ENCODE peak calls at places on chromosomes 12 and 14, in nine cellular contexts. M is NCI-H2081; S is T-helper 1 cell; N is choroid plexus epithelial cell; U is GM13976; R is activated T-helper 1 cell treated with anti-CD3 and anti-CD28 coated beads, Interleukin-12 subunit alpha, Interleukin-12 subunit beta, Interleukin-2, Interleukin-4 antibody, amounts not matched to agents 30 ng/mL and 10 ng/mL and 1 ng/mL, durations not matched to agents 14 hours and 24 hours and 36 hours; O is Peyer's patch; H is AG09319; Y is HT1080. J is an unnamed sample.
A peak's percentile ranks its signal among the peaks of the same experiment; 100 is the strongest.

GRCh38 chr14:91858536-91859275 is 8.6 kb downstream of the TC2N start:
- DNase-seq in H (peak; percentile 76), Y (peak; percentile 31), U (peak; percentile 32), N (peak; percentile 35), O (no peak), M (no peak), S (no peak), R (no peak), J (no peak)

GRCh38 chr14:73227812-73228781 is 9.2 kb upstream of the PAPLN start:
- DNase-seq in Y (peak; percentile 86), S (no peak), M (no peak), H (peak; percentile 57), O (no peak), U (no peak), R (no peak), N (peak; percentile 97), J (no peak)

GRCh38 chr12:87793134-87793533 is 236.1 kb downstream of the C12orf50 start:
- DNase-seq in U (no peak), O (no peak), H (no peak), R (no peak), Y (no peak), N (peak; percentile 74), S (no peak), M (no peak), J (no peak)

GRCh38 chr14:73455294-73455693 is 3.1 kb downstream of the NUMB start:
- DNase-seq in R (no peak), O (no peak), N (no peak), M (no peak), S (no peak), H (no peak), Y (no peak), U (no peak), J (no peak)

GRCh38 chr14:75427482-75428229 is at the start of gene JDP2:
- DNase-seq in S (peak; percentile 32), U (peak; percentile 68), N (peak; percentile 79), O (peak; percentile 93), M (peak; percentile 50), Y (peak; percentile 53), R (peak; percentile 33), H (peak; percentile 67), J (peak; percentile 39)

GRCh38 chr14:65287264-65288131 is 125.0 kb upstream of the FUT8 start:
- DNase-seq in M (no peak), H (no peak), O (no peak), Y (no peak), R (peak; percentile 63), U (peak; percentile 81), N (peak; percentile 21), S (peak; percentile 17), J (peak; percentile 88)

GRCh38 chr14:93655078-93655750 is 133.1 kb downstream of the PRIMA1 start:
- DNase-seq in R (no peak), O (no peak), S (no peak), N (peak; percentile 63), U (peak; percentile 39), H (peak; percentile 12), M (peak; percentile 34), Y (peak; percentile 46), J (no peak)

GRCh38 chr14:99481745-99482099 is 513 bp downstream of the CCNK start:
- DNase-seq in R (no peak), H (no peak), N (peak; percentile 52), O (no peak), U (no peak), M (no peak), S (peak; percentile 27), Y (peak; percentile 23), J (no peak)

GRCh38 chr12:50505945-50506344 is 1.2 kb downstream of the DIP2B start:
- DNase-seq in O (no peak), N (peak; percentile 34), U (no peak), S (no peak), Y (peak; percentile 13), H (no peak), M (no peak), R (no peak), J (no peak)

GRCh38 chr12:6322352-6322751 is 11.9 kb downstream of the PLEKHG6 start:
- DNase-seq in Y (no peak), M (no peak), N (no peak), H (no peak), S (no peak), O (no peak), R (no peak), U (no peak), J (no peak)

GRCh38 chr14:105150368-105151111 is 18.0 kb downstream of the JAG2 start:
- DNase-seq in N (no peak), R (no peak), Y (no peak), M (no peak), S (no peak), O (peak; percentile 37), H (no peak), U (no peak), J (no peak)

GRCh38 chr14:38039526-38039925 is 168.2 kb upstream of the SSTR1 start:
- DNase-seq in M (no peak), H (no peak), N (no peak), S (no peak), O (no peak), Y (no peak), U (no peak), R (no peak), J (no peak)

GRCh38 chr14:34824826-34825225 is 50.3 kb downstream of the BAZ1A start:
- DNase-seq in Y (no peak), O (no peak), R (no peak), N (no peak), S (no peak), M (no peak), U (no peak), H (no peak), J (no peak)

GRCh38 chr14:92958373-92959188 is 35.6 kb downstream of the CHGA start:
- DNase-seq in O (no peak), Y (no peak), N (no peak), M (no peak), H (no peak), R (no peak), U (no peak), S (no peak), J (no peak)

GRCh38 chr12:1138691-1139090 is 147.7 kb downstream of the ERC1 start:
- DNase-seq in H (no peak), S (no peak), M (no peak), U (no peak), Y (no peak), R (no peak), N (no peak), O (no peak), J (no peak)

GRCh38 chr14:52730708-52731111 is 744 bp downstream of the STYX start:
- DNase-seq in N (peak; percentile 30), U (no peak), Y (peak; percentile 31), O (no peak), H (no peak), M (no peak), S (no peak), R (no peak), J (no peak)